ENCODE peak calls at places on chromosomes 12 and 14, in six cellular contexts. T is foreskin fibroblast, I is anterior cingulate cortex, Q is cerebellar cortex, F is H4, S is HEK293T. O is an unnamed sample.
A peak's percentile ranks its signal among the peaks of the same experiment; 100 is the strongest.

GRCh38 chr14:98798099-98798498 is 473.9 kb downstream of the BCL11B start:
- DNase-seq in S (peak; percentile 20), T (no peak), F (no peak), I (no peak), Q (no peak), O (no peak)

GRCh38 chr14:104343690-104344640 is 205.6 kb downstream of the KIF26A start:
- DNase-seq in I (no peak), F (no peak), T (no peak), S (no peak), Q (no peak), O (no peak)

GRCh38 chr12:1083888-1084262 is 92.9 kb downstream of the ERC1 start:
- DNase-seq in T (peak; percentile 48), I (no peak), Q (peak; percentile 89), F (peak; percentile 65), S (peak; percentile 56), O (peak; percentile 47)

GRCh38 chr12:110704750-110705149 is 15.8 kb upstream of the HVCN1 start:
- DNase-seq in Q (peak; percentile 17), T (no peak), I (no peak), F (no peak), S (no peak), O (no peak)

GRCh38 chr12:98533723-98534251 is 18.4 kb downstream of the TMPO start:
- DNase-seq in T (no peak), S (no peak), F (no peak), Q (no peak), I (no peak), O (no peak)

GRCh38 chr12:77116277-77116676 is 50.9 kb upstream of the E2F7 start:
- DNase-seq in F (no peak), T (peak; percentile 77), S (no peak), I (no peak), Q (no peak), O (no peak)

GRCh38 chr12:87112946-87113345 is 856.8 kb upstream of the MGAT4C start:
- DNase-seq in S (no peak), Q (no peak), T (peak; percentile 8), F (no peak), I (no peak), O (no peak)

GRCh38 chr14:29648045-29648444 is 279.6 kb downstream of the PRKD1 start:
- DNase-seq in Q (no peak), S (no peak), I (no peak), F (no peak), T (no peak), O (no peak)

GRCh38 chr12:108633081-108633533 is 587 bp downstream of the SELPLG start:
- DNase-seq in I (no peak), S (no peak), T (no peak), F (no peak), Q (no peak), O (no peak)

GRCh38 chr12:52657305-52657902 is 5.4 kb upstream of the KRT2 start:
- DNase-seq in Q (no peak), S (no peak), F (no peak), T (no peak), I (no peak), O (no peak)

GRCh38 chr14:43665570-43666267 is 841.4 kb downstream of the FSCB start:
- DNase-seq in T (no peak), Q (no peak), I (no peak), F (no peak), S (no peak), O (no peak)

GRCh38 chr12:115763982-115764621 is 513.4 kb downstream of the MED13L start:
- DNase-seq in I (no peak), T (no peak), F (peak; percentile 48), S (peak; percentile 10), Q (no peak), O (no peak)

GRCh38 chr14:59262717-59263469 is 74.4 kb downstream of the DAAM1 start:
- DNase-seq in Q (peak; percentile 38), T (no peak), F (no peak), S (peak; percentile 36), I (no peak), O (no peak)

GRCh38 chr14:100022772-100023451 is 42.3 kb upstream of the EVL start:
- DNase-seq in I (no peak), T (peak; percentile 67), S (peak; percentile 76), F (no peak), Q (no peak), O (peak; percentile 92)

GRCh38 chr12:49959570-49960473 is 1.9 kb upstream of the AQP5 start:
- DNase-seq in F (peak; percentile 34), I (no peak), Q (no peak), S (no peak), T (no peak), O (no peak)

GRCh38 chr12:90741611-90742010 is 213.4 kb downstream of the CCER1 start:
- DNase-seq in S (no peak), T (peak; percentile 56), F (no peak), I (no peak), Q (peak; percentile 15), O (no peak)

GRCh38 chr12:57222286-57223190 is 5.9 kb downstream of the NXPH4 start:
- DNase-seq in I (no peak), S (no peak), T (no peak), Q (no peak), F (no peak), O (no peak)

GRCh38 chr12:91400249-91400648 is 217.6 kb upstream of the DCN start:
- DNase-seq in T (no peak), F (no peak), S (no peak), I (no peak), Q (no peak), O (no peak)